ENCODE peak calls at places on chromosomes 4 and X, in six cellular contexts. E, L, P, H, N and R are unnamed samples.

GRCh38 chr4:174304664-174305063 is 21.0 kb downstream of the CEP44 start:
- DNase-seq in E (no peak), L (no peak), P (no peak), H (no peak), N (no peak), R (no peak)

GRCh38 chrX:136762820-136763452 is 17.8 kb downstream of the ARHGEF6 start:
- DNase-seq in E (no peak), L (no peak), P (no peak), H (no peak), N (no peak), R (no peak)

GRCh38 chrX:129759576-129760061 is 20.1 kb upstream of the SASH3 start:
- DNase-seq in E (no peak), L (no peak), P (peak), H (no peak), N (peak), R (no peak)

GRCh38 chrX:102746134-102746584 is 25.6 kb downstream of the GPRASP3 start:
- DNase-seq in E (peak), L (peak), P (no peak), H (no peak), N (no peak), R (no peak)

GRCh38 chr4:166121897-166122296 is 248.9 kb downstream of the TLL1 start:
- DNase-seq in E (no peak), L (no peak), P (peak), H (no peak), N (no peak), R (no peak)

GRCh38 chr4:77833158-77833724 is 14.1 kb upstream of the CNOT6L start:
- DNase-seq in E (no peak), L (no peak), P (no peak), H (no peak), N (no peak), R (no peak)

GRCh38 chr4:44996276-44996845 is 270.0 kb upstream of the GNPDA2 start:
- DNase-seq in E (peak), L (no peak), P (no peak), H (no peak), N (no peak), R (no peak)

GRCh38 chr4:168514249-168514852 is 17.5 kb downstream of the PALLD start:
- DNase-seq in E (no peak), L (no peak), P (peak), H (peak), N (no peak), R (no peak)

GRCh38 chr4:182192511-182193181 is 50.6 kb upstream of the TENM3 start:
- DNase-seq in E (no peak), L (no peak), P (no peak), H (no peak), N (no peak), R (no peak)

GRCh38 chr4:24053906-24054305 is 164.1 kb upstream of the PPARGC1A start:
- DNase-seq in E (no peak), L (no peak), P (no peak), H (no peak), N (no peak), R (no peak)

GRCh38 chr4:185803015-185803414 is 9.0 kb downstream of the SORBS2 start:
- DNase-seq in E (no peak), L (no peak), P (no peak), H (no peak), N (no peak), R (no peak)